ENCODE peak calls at places on chromosomes 13 and 19, in seven cellular contexts. E is left ventricle myocardium inferior; T is CD4-positive, alpha-beta T cell; I is AG09319; G is uterus; U is Panc1; L is A549. X is an unnamed sample.

GRCh38 chr19:40603071-40603718 is 2.0 kb downstream of the LTBP4 start:
- DNase-seq in E (no peak), T (no peak), I (no peak), G (no peak), U (no peak), L (no peak), X (no peak)

GRCh38 chr13:89862691-89863036 is 1484.8 kb upstream of the MIR17HG start:
- DNase-seq in E (no peak), T (no peak), I (no peak), G (no peak), U (no peak), L (no peak), X (no peak)

GRCh38 chr19:13116282-13117175 is at the start of gene TRMT1:
- DNase-seq in E (peak), T (peak), I (peak), G (peak), U (peak), L (peak), X (peak)

GRCh38 chr13:71704650-71705049 is 162.4 kb downstream of the DACH1 start:
- DNase-seq in E (no peak), T (no peak), I (no peak), G (no peak), U (no peak), L (no peak), X (no peak)

GRCh38 chr13:50393641-50394040 is 378.4 kb downstream of the KCNRG start:
- DNase-seq in E (peak), T (no peak), I (no peak), G (no peak), U (no peak), L (no peak), X (no peak)

GRCh38 chr19:9709305-9709704 is 34.4 kb upstream of the ZNF562 start:
- DNase-seq in E (no peak), T (no peak), I (no peak), G (no peak), U (no peak), L (no peak), X (peak)

GRCh38 chr13:92173254-92173653 is 774.8 kb downstream of the GPC5 start:
- DNase-seq in E (no peak), T (no peak), I (no peak), G (no peak), U (no peak), L (no peak), X (no peak)

GRCh38 chr19:48400018-48400742 is 6.7 kb downstream of the GRIN2D start:
- DNase-seq in E (peak), T (no peak), I (no peak), G (peak), U (no peak), L (peak), X (no peak)

GRCh38 chr19:55442372-55443044 is 592 bp downstream of the SHISA7 start:
- DNase-seq in E (no peak), T (no peak), I (no peak), G (no peak), U (no peak), L (no peak), X (no peak)

GRCh38 chr13:34161829-34162544 is 344.0 kb downstream of the RFC3 start:
- DNase-seq in E (no peak), T (no peak), I (peak), G (no peak), U (peak), L (peak), X (no peak)

GRCh38 chr13:34913040-34913439 is 29.0 kb upstream of the NBEA start:
- DNase-seq in E (no peak), T (no peak), I (no peak), G (no peak), U (no peak), L (no peak), X (no peak)

GRCh38 chr13:111429064-111429558 is 108.7 kb downstream of the TEX29 start:
- DNase-seq in E (no peak), T (peak), I (no peak), G (no peak), U (no peak), L (peak), X (peak)

GRCh38 chr13:34391071-34391470 is 551.0 kb upstream of the NBEA start:
- DNase-seq in E (no peak), T (no peak), I (no peak), G (no peak), U (no peak), L (peak), X (no peak)

GRCh38 chr19:15194938-15195337 is 5.9 kb downstream of the NOTCH3 start:
- DNase-seq in E (no peak), T (no peak), I (no peak), G (no peak), U (no peak), L (no peak), X (no peak)

GRCh38 chr13:67515895-67516294 is 285.8 kb upstream of the PCDH9 start:
- DNase-seq in E (no peak), T (no peak), I (no peak), G (no peak), U (no peak), L (no peak), X (no peak)

GRCh38 chr19:53192771-53193533 is at the start of gene ZNF665:
- DNase-seq in E (peak), T (peak), I (peak), G (peak), U (no peak), L (no peak), X (peak)

GRCh38 chr19:41298327-41298964 is 11.5 kb upstream of the CCDC97 start:
- DNase-seq in E (peak), T (no peak), I (peak), G (peak), U (no peak), L (no peak), X (peak)

GRCh38 chr13:33275916-33276315 is 9.6 kb downstream of the STARD13 start:
- DNase-seq in E (no peak), T (no peak), I (no peak), G (no peak), U (no peak), L (no peak), X (no peak)

GRCh38 chr13:34344761-34345600 is 527.0 kb downstream of the RFC3 start:
- DNase-seq in E (no peak), T (no peak), I (no peak), G (no peak), U (no peak), L (no peak), X (no peak)

GRCh38 chr19:43620061-43621001 is 902 bp upstream of the ZNF428 start:
- DNase-seq in E (no peak), T (no peak), I (no peak), G (no peak), U (no peak), L (no peak), X (no peak)

GRCh38 chr13:25371608-25372274 is at the start of gene ATP8A2:
- DNase-seq in E (no peak), T (no peak), I (no peak), G (no peak), U (no peak), L (no peak), X (no peak)

GRCh38 chr19:29084266-29084665 is 128.7 kb downstream of the UQCRFS1 start:
- DNase-seq in E (no peak), T (no peak), I (no peak), G (no peak), U (no peak), L (peak), X (peak)

GRCh38 chr19:9128171-9128570 is 1.4 kb upstream of the OR7G3 start:
- DNase-seq in E (no peak), T (no peak), I (no peak), G (no peak), U (no peak), L (no peak), X (no peak)

GRCh38 chr19:7953576-7953975 is 10.1 kb upstream of the TIMM44 start:
- DNase-seq in E (no peak), T (no peak), I (no peak), G (no peak), U (no peak), L (no peak), X (no peak)

GRCh38 chr19:9674669-9675357 is at the start of gene ZNF562:
- DNase-seq in E (peak), T (peak), I (peak), G (peak), U (peak), L (peak), X (peak)

GRCh38 chr13:23928985-23929384 is 31.7 kb upstream of the C1QTNF9B start:
- DNase-seq in E (no peak), T (no peak), I (no peak), G (no peak), U (peak), L (peak), X (no peak)

GRCh38 chr19:19652482-19653295 is 9.2 kb upstream of the GMIP start:
- DNase-seq in E (no peak), T (no peak), I (no peak), G (no peak), U (no peak), L (no peak), X (no peak)

GRCh38 chr13:77521194-77521593 is 14.3 kb upstream of the SCEL start:
- DNase-seq in E (no peak), T (no peak), I (no peak), G (no peak), U (no peak), L (peak), X (no peak)

GRCh38 chr19:37309834-37310575 is 60.9 kb upstream of the ZNF527 start:
- DNase-seq in E (no peak), T (no peak), I (no peak), G (no peak), U (no peak), L (no peak), X (no peak)

GRCh38 chr19:50460161-50460765 is 16.0 kb upstream of the EMC10 start:
- DNase-seq in E (no peak), T (no peak), I (no peak), G (no peak), U (no peak), L (peak), X (no peak)

GRCh38 chr13:98992355-98992754 is 14.5 kb upstream of the DOCK9 start:
- DNase-seq in E (no peak), T (no peak), I (no peak), G (no peak), U (no peak), L (no peak), X (no peak)

GRCh38 chr19:2550431-2551171 is 74.7 kb downstream of the GADD45B start:
- DNase-seq in E (peak), T (no peak), I (no peak), G (no peak), U (no peak), L (no peak), X (peak)
- TF ChIP-seq CTCF in E (no peak), T (no peak), I (no peak), G (no peak), U (no peak), L (no peak), X (no peak)

DNA sequence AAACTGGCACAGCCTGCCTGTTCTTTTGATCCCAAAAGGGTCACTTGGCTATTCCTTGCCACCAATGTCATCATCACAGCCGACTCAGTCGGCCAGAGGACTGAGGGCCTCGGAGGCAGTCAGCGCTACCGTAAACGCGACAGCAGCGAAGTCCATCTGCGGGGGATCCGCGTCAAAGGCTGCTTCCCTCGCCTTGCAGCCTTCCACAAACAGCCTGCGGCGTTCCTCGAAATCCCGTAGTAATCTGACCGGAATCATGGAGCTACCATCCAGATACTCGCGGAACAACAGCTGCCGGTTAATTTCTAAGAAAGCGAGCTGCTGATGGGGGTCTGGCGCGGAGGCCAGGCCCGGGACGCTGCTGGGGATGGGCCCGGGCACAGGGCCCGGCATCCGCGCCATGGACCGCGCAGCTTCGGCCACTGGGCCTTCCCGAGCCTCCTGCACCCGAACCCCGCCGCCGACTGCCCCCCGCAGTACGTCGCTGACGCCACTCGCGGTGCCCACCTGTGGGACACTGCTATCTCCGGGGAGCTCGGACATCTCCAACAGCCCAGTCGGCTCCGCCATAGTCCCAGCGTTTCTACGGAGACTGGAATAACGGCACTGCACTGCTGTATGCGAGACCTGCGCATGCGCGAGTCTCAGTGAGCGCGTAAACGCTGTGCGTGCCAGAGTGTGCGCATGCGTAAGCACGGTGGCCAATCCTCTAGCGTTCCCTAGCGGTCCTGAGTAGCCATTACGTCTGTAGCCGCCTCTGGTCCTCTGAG is at the start of gene EID2B:
- DNase-seq in E (peak), T (peak), I (peak), G (peak), U (peak), L (peak), X (peak)
- TF ChIP-seq CTCF in E (peak), T (peak), I (peak), G (peak), U (no peak), L (peak), X (no peak)

GRCh38 chr19:30222428-30222873 is 149.7 kb upstream of the ZNF536 start:
- DNase-seq in E (no peak), T (no peak), I (no peak), G (no peak), U (no peak), L (peak), X (peak)
- TF ChIP-seq CTCF in E (peak), T (peak), I (peak), G (peak), U (peak), L (peak), X (no peak)

GRCh38 chr19:5127710-5128109 is 158.8 kb downstream of the KDM4B start:
- DNase-seq in E (no peak), T (no peak), I (no peak), G (no peak), U (no peak), L (no peak), X (no peak)

GRCh38 chr19:5128251-5128931 is 159.5 kb downstream of the KDM4B start:
- DNase-seq in E (peak), T (no peak), I (peak), G (peak), U (no peak), L (no peak), X (no peak)

GRCh38 chr19:5125797-5126497 is 157.0 kb downstream of the KDM4B start:
- DNase-seq in E (no peak), T (no peak), I (no peak), G (no peak), U (no peak), L (no peak), X (no peak)

GRCh38 chr19:5125376-5125775 is 156.5 kb downstream of the KDM4B start:
- DNase-seq in E (no peak), T (no peak), I (no peak), G (no peak), U (no peak), L (no peak), X (no peak)

DNA sequence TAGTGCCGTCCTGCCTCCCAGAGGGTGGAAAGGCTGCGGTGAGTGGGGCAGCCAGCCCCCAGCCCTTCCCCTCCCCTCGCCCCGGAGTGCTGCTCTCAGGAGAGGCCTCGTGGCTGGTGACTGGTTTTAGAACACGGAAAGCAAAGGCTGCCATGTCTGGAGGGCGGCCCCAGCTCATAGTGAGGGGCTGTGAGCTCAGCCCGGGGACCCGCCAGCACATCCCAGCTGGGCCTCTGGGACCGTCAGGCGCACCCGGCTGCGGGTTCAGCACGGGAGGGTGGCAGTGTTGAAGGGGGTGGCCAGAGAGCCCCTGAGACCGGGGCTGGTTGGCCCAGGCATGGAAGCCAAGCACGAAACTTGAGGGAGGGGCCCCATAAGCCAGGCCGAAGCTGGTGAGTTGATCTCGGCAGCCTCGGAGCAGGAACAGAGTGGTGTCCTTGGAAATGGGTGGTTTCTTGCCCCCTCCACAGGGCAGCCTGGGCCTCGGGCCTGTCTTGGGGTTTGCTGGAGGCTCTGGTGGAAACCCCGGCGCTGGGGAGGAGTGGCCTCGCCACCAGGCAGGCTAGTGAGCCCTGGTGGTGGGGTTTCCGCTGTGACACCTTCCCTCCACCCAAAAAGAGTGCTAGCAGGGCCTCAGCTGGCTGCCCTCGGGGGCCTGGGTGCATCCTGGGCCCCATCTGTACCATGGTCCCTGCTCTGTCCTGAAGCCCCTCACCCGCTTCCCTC is 157.7 kb downstream of the KDM4B start:
- DNase-seq in E (no peak), T (no peak), I (no peak), G (no peak), U (no peak), L (no peak), X (no peak)
- TF ChIP-seq CTCF in E (no peak), T (no peak), I (no peak), G (no peak), U (no peak), L (no peak), X (no peak)

GRCh38 chr13:41427700-41428099 is 29.6 kb upstream of the RGCC start:
- DNase-seq in E (no peak), T (no peak), I (no peak), G (no peak), U (no peak), L (no peak), X (no peak)

GRCh38 chr13:41426047-41426446 is 31.3 kb upstream of the RGCC start:
- DNase-seq in E (no peak), T (no peak), I (no peak), G (no peak), U (no peak), L (no peak), X (no peak)

DNA sequence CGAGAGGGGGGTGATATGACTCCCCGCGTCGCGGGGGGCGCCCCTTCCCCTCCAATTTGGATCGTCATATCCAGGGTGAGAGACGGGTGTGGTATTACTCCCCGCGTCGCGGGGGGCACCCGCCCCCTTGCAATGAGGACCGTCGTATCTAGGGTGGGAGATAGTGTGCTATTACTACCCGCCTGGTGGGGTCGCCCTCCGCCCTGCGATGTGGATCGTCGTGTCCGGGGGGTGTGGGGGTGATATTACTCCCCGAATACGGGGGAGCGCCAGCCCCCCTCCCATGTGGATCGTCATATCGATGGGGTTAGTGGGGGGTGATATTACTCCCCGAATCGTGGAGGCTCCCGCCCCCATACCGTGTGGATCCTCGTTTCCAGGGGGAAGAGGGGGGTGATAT is 29.2 kb upstream of the RGCC start:
- DNase-seq in E (no peak), T (peak), I (no peak), G (no peak), U (no peak), L (no peak), X (no peak)
- TF ChIP-seq CTCF in E (peak), T (no peak), I (peak), G (no peak), U (peak), L (peak), X (no peak)

GRCh38 chr19:1247747-1248453 is 483 bp upstream of the MIDN start:
- DNase-seq in E (peak), T (peak), I (no peak), G (no peak), U (no peak), L (no peak), X (peak)
- TF ChIP-seq CTCF in E (peak), T (no peak), I (peak), G (no peak), U (peak), L (peak), X (no peak)

DNA sequence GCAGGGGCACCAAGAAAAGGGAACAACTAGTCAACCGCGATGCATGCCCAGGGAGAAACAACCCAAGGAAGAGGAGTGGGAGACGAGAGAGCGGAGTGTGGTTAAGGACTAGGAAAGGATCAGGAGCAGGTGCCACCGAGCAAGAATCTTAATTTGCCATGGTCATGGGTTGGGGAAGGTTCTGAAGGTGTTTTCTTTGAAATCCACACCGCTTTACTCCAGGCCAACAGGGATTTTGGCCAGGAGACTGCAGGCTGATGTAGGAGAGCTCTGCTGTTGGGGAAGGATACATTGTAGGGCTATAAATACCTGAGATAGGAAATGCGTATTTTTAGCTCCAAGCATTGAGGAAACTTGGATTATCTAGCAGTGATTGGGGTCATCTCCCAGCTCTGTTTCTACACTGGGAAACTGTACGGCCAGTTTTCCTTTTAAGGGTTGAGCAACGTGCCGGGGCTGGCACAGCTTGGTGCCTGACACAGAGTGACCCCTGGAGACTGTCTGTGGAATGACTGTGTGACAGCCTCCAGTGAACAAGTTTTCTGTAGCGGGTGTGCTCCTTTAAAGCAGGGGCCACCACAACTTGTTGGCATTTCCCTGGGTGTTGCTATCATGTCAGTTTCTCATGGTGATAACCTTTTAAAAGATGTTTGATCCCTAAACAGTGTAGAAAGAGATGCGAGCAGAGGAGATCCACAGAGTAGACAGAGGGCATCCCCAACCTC is 34.2 kb downstream of the ZNF536 start:
- DNase-seq in E (peak), T (no peak), I (no peak), G (no peak), U (no peak), L (peak), X (peak)
- TF ChIP-seq CTCF in E (peak), T (no peak), I (peak), G (no peak), U (peak), L (peak), X (no peak)

GRCh38 chr13:47459512-47459911 is 541.6 kb downstream of the SUCLA2 start:
- DNase-seq in E (no peak), T (no peak), I (no peak), G (no peak), U (no peak), L (no peak), X (no peak)
- TF ChIP-seq CTCF in E (no peak), T (no peak), I (peak), G (no peak), U (no peak), L (no peak), X (no peak)